ENCODE peak calls at places on chromosomes 4 and X, in four cellular contexts. Y is WERI-Rb-1, T is Panc1, J is RWPE1. U is an unnamed sample.

GRCh38 chr4:1683371-1683902 is 676 bp downstream of the FAM53A start:
- DNase-seq in T (peak), J (peak), Y (no peak), U (no peak)

GRCh38 chr4:138390286-138390685 is 148.1 kb upstream of the SLC7A11 start:
- DNase-seq in Y (no peak), J (no peak), T (no peak), U (no peak)

GRCh38 chrX:128769511-128769910 is 717.3 kb upstream of the ACTRT1 start:
- DNase-seq in T (no peak), J (no peak), Y (peak), U (no peak)

GRCh38 chr4:73661646-73662119 is 41.4 kb upstream of the RASSF6 start:
- DNase-seq in J (peak), T (no peak), Y (no peak), U (no peak)

GRCh38 chr4:40562208-40562607 is 67.5 kb downstream of the RBM47 start:
- DNase-seq in T (no peak), Y (no peak), J (no peak), U (no peak)

GRCh38 chr4:177453116-177453515 is 10.9 kb upstream of the AGA start:
- DNase-seq in J (no peak), T (no peak), Y (no peak), U (no peak)

GRCh38 chrX:5898463-5898862 is 330.2 kb downstream of the NLGN4X start:
- DNase-seq in J (no peak), T (no peak), Y (no peak), U (no peak)

GRCh38 chrX:20265726-20266681 is 705 bp downstream of the RPS6KA3 start:
- DNase-seq in Y (peak), T (no peak), J (no peak), U (peak)

GRCh38 chr4:69823481-69824186 is 36.3 kb downstream of the SULT1E1 start:
- DNase-seq in T (no peak), J (peak), Y (peak), U (peak)

GRCh38 chr4:11710484-11710883 is 281.8 kb upstream of the HS3ST1 start:
- DNase-seq in Y (peak), T (no peak), J (no peak), U (no peak)

GRCh38 chr4:64713256-64713840 is 304.1 kb upstream of the TECRL start:
- DNase-seq in J (peak), T (no peak), Y (no peak), U (no peak)

GRCh38 chrX:153681175-153681574 is 6.6 kb upstream of the SLC6A8 start:
- DNase-seq in T (no peak), J (no peak), Y (peak), U (no peak)

GRCh38 chrX:139194571-139195280 is 335.8 kb upstream of the F9 start:
- DNase-seq in J (no peak), Y (no peak), T (no peak), U (no peak)

GRCh38 chrX:111662314-111662713 is 18.7 kb upstream of the ALG13 start:
- DNase-seq in J (no peak), T (no peak), Y (no peak), U (no peak)

GRCh38 chr4:168630445-168631187 is 133.8 kb downstream of the PALLD start:
- DNase-seq in J (peak), Y (no peak), T (peak), U (no peak)

GRCh38 chrX:105745863-105746262 is 76.5 kb upstream of the NRK start:
- DNase-seq in J (peak), Y (no peak), T (no peak), U (no peak)

GRCh38 chr4:7539659-7540058 is 104.9 kb upstream of the PSAPL1 start:
- DNase-seq in J (peak), T (no peak), Y (peak), U (peak)

GRCh38 chr4:176872461-176872860 is 79.7 kb upstream of the VEGFC start:
- DNase-seq in T (no peak), J (no peak), Y (no peak), U (no peak)

GRCh38 chr4:138866314-138866713 is 149.3 kb upstream of the NOCT start:
- DNase-seq in Y (no peak), T (no peak), J (no peak), U (no peak)

GRCh38 chrX:54181196-54181953 is 1.7 kb downstream of the FAM120C start:
- DNase-seq in J (peak), T (no peak), Y (no peak), U (no peak)

GRCh38 chr4:77662396-77662795 is 56.8 kb downstream of the CXCL13 start:
- DNase-seq in T (no peak), Y (no peak), J (no peak), U (no peak)

GRCh38 chr4:24974252-24974580 is 56.5 kb downstream of the LGI2 start:
- DNase-seq in T (no peak), Y (no peak), J (no peak), U (no peak)

GRCh38 chr4:136687118-136687517 is 845.2 kb downstream of the PCDH18 start:
- DNase-seq in T (no peak), Y (peak), J (no peak), U (no peak)

GRCh38 chrX:23803931-23804381 is 21.0 kb downstream of the SAT1 start:
- DNase-seq in Y (no peak), J (peak), T (no peak), U (peak)

GRCh38 chr4:7650606-7651400 is 216.1 kb upstream of the PSAPL1 start:
- DNase-seq in T (no peak), J (no peak), Y (peak), U (no peak)

GRCh38 chr4:6873792-6874461 is 35.7 kb upstream of the TBC1D14 start:
- DNase-seq in T (peak), Y (peak), J (peak), U (peak)

DNA sequence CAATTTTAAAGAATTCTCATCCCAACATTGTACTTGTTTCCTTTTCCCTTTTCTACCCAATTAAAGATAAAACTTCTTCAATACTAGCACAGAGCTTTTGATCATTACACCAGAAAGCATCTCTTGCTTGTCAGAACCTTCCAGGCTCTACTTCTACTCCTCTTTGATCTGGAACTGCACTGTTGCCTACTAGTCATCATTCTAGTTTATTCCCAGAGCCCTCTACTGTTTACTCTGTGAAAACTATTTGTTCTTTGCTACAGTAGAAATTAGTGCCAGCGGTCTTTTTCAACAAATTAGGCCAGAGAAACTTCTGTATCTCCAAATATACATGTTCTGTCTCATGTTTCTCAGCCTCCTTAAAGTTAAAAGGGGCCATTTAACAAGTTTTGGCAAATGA is 46.8 kb upstream of the TMPRSS11F start:
- DNase-seq in Y (no peak), J (no peak), T (no peak), U (no peak)
- TF ChIP-seq CTCF in Y (no peak), J (no peak), T (no peak), U (no peak)

DNA sequence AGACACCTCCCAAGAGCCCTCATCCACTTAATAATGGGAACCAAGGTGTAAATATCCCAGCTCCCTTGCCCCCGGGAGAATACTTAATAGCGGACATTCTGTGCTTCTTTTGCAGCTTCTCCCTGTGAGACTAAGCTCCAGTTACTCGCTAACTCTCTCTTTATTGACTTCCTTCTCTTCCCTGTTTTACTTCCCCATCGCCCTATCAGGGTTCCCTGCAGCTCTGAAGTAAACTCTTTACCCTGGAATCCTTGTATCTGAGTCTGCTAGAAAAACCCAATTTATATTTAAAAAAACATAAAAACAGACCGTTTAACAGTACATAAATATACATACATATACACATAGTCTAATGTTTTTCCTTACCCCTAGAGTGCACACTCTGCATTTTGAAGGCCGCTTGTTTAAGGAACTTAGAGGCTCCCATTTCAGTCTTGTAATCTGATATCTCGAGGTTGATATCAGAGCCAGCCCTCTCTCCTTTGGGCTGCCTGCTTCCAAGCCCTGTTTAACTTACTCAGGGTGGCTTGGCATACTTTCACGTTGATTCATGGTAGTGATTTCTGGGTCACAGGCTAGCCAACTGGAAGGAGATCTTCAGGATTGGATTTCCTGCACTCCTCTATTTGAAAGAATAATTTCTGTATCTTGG is 177.4 kb upstream of the SCML1 start:
- DNase-seq in J (peak), T (no peak), Y (no peak), U (peak)
- TF ChIP-seq CTCF in J (no peak), T (no peak), Y (no peak), U (no peak)

GRCh38 chr4:183838987-183839712 is 66.0 kb upstream of the STOX2 start:
- DNase-seq in T (no peak), Y (peak), J (no peak), U (no peak)
- TF ChIP-seq CTCF in T (peak), Y (peak), J (no peak), U (no peak)

DNA sequence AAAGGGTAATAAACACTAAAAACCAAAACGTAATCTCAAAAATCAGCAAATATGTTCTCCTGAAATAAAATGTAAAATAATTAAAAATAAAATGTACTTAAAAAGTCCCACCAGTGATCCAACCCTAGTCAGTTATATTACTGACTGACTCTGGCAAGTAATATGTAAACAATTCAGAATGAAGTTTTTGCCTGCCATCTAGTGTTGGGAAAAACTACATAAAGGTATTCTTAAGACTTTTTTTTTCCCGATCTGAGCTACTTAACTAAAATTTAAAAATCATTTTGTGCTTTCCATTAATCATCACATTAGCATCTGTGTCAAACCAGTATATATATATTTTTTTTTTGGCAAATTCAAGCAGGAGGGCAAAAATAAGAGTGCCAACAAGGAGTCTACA is 24.0 kb downstream of the RCHY1 start:
- DNase-seq in J (no peak), Y (no peak), T (no peak), U (no peak)
- TF ChIP-seq CTCF in J (peak), Y (no peak), T (peak), U (no peak)

GRCh38 chrX:120446503-120446902 is 22.6 kb downstream of the LAMP2 start:
- DNase-seq in Y (peak), T (no peak), J (no peak), U (no peak)
- TF ChIP-seq CTCF in Y (no peak), T (no peak), J (no peak), U (no peak)

GRCh38 chrX:131741103-131741581 is 197.3 kb downstream of the OR13H1 start:
- DNase-seq in Y (peak), T (no peak), J (no peak), U (no peak)
- TF ChIP-seq CTCF in Y (peak), T (no peak), J (no peak), U (no peak)

DNA sequence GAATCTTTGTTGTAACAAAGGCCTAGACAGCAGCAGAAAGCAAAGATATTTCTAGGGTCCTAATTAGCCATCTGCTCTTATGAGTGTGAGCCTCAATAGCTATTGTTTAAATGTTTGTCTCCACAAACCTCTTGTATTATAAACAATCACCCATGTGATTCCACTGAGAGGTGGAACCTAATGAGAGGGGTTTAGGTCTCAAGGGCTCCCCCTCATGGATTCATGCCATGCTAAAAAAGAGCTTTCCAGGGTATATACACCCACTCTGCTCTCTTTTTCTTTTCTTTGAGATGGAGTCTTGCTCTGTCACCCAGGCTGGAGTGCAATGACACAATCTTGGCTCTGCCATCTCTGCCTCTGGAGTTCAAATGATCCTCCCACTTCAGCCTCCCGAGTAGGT is 42.1 kb downstream of the TRIM61 start:
- DNase-seq in J (no peak), Y (peak), T (no peak), U (peak)
- TF ChIP-seq CTCF in J (no peak), Y (peak), T (peak), U (no peak)

DNA sequence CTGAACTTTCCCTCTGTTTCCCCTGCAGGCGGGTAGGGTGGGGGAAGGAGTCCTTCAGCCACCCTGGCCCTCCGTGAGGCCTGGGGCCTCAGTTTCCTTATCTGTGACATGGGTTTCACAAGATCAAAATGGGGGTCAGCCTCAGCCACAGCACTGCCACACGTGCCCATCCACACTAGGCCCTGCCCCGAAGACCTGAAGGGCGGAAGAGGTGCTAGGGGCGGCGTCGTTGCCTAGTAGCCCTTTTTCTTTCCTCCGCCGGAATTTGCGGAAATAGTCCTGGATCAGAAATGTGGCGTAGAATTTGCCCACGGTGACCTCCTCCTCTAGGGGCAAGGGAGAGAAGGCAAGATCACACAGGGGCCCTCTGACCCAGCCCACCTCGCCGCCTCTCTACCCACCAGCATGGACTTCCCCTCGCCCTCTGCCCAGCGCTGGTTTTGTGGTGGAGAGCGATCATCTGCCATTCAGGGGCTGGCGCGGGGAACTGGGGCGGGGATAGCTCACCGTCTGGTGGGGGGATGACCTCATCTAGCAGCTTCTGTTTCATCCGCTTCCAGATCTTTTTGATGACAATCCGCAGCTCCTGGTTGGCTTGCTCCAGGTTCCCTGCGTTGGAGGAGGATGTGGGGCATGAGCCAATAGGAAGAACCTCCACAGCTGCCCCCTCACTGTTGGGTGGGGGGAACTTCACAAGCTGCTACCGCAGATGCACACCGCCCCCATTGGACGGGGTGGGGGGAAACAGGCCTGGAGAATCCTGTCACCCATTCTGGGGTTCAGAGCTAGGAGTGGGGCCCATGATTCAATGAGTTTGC is 9.7 kb upstream of the SYP start:
- DNase-seq in J (no peak), T (no peak), Y (peak), U (no peak)
- TF ChIP-seq CTCF in J (no peak), T (no peak), Y (no peak), U (no peak)